ENCODE peak calls at places on chromosomes 4 and X, in eight cellular contexts. One of them, this sample, is unnamed.

GRCh38 chr4:118999919-119000318 is 111.3 kb downstream of the SYNPO2 start:
- DNase-seq in AG08396: no peak
- DNase-seq in M059J: no peak
- DNase-seq in RPMI8226: no peak
- DNase-seq in fibroblast of mammary gland: no peak
- DNase-seq in WERI-Rb-1: no peak
- DNase-seq in nucleus accumbens: no peak
- DNase-seq in HFF-Myc: no peak
- DNase-seq in this sample: no peak

GRCh38 chr4:6235901-6236625 is 33.6 kb upstream of the WFS1 start:
- DNase-seq in fibroblast of mammary gland: no peak
- DNase-seq in AG08396: no peak
- DNase-seq in RPMI8226: no peak
- DNase-seq in M059J: no peak
- DNase-seq in nucleus accumbens: no peak
- DNase-seq in WERI-Rb-1: no peak
- DNase-seq in HFF-Myc: no peak
- DNase-seq in this sample: no peak

GRCh38 chrX:99271641-99272040 is 1138.4 kb downstream of the PCDH19 start:
- DNase-seq in WERI-Rb-1: peak
- DNase-seq in AG08396: no peak
- DNase-seq in HFF-Myc: no peak
- DNase-seq in RPMI8226: no peak
- DNase-seq in nucleus accumbens: no peak
- DNase-seq in M059J: no peak
- DNase-seq in fibroblast of mammary gland: no peak
- DNase-seq in this sample: peak

GRCh38 chrX:106611682-106612402 is at the start of gene RADX:
- DNase-seq in AG08396: peak
- DNase-seq in nucleus accumbens: peak
- DNase-seq in WERI-Rb-1: peak
- DNase-seq in fibroblast of mammary gland: peak
- DNase-seq in M059J: peak
- DNase-seq in RPMI8226: peak
- DNase-seq in HFF-Myc: peak
- DNase-seq in this sample: no peak

GRCh38 chr4:165439981-165440380 is 61.2 kb downstream of the CPE start:
- DNase-seq in RPMI8226: no peak
- DNase-seq in WERI-Rb-1: no peak
- DNase-seq in M059J: no peak
- DNase-seq in fibroblast of mammary gland: no peak
- DNase-seq in nucleus accumbens: no peak
- DNase-seq in AG08396: no peak
- DNase-seq in HFF-Myc: no peak
- DNase-seq in this sample: no peak

GRCh38 chrX:133370719-133371275 is 44.5 kb downstream of the GPC4 start:
- DNase-seq in M059J: peak
- DNase-seq in fibroblast of mammary gland: no peak
- DNase-seq in nucleus accumbens: no peak
- DNase-seq in HFF-Myc: no peak
- DNase-seq in AG08396: no peak
- DNase-seq in RPMI8226: no peak
- DNase-seq in WERI-Rb-1: no peak
- DNase-seq in this sample: no peak

GRCh38 chr4:113368056-113368455 is 318.6 kb downstream of the ANK2 start:
- DNase-seq in HFF-Myc: peak
- DNase-seq in nucleus accumbens: no peak
- DNase-seq in fibroblast of mammary gland: peak
- DNase-seq in RPMI8226: no peak
- DNase-seq in WERI-Rb-1: no peak
- DNase-seq in AG08396: peak
- DNase-seq in M059J: peak
- DNase-seq in this sample: no peak

GRCh38 chrX:19544693-19545305 is 29.5 kb upstream of the MAP3K15 start:
- DNase-seq in fibroblast of mammary gland: peak
- DNase-seq in RPMI8226: peak
- DNase-seq in AG08396: peak
- DNase-seq in M059J: peak
- DNase-seq in WERI-Rb-1: peak
- DNase-seq in nucleus accumbens: peak
- DNase-seq in HFF-Myc: peak
- DNase-seq in this sample: peak

GRCh38 chr4:149914521-149915115 is 99.0 kb upstream of the IQCM start:
- DNase-seq in RPMI8226: peak
- DNase-seq in WERI-Rb-1: peak
- DNase-seq in M059J: peak
- DNase-seq in nucleus accumbens: no peak
- DNase-seq in fibroblast of mammary gland: peak
- DNase-seq in AG08396: peak
- DNase-seq in HFF-Myc: peak
- DNase-seq in this sample: peak

GRCh38 chr4:826508-827208 is 729 bp upstream of the CPLX1 start:
- DNase-seq in fibroblast of mammary gland: no peak
- DNase-seq in WERI-Rb-1: peak
- DNase-seq in M059J: no peak
- DNase-seq in AG08396: no peak
- DNase-seq in nucleus accumbens: no peak
- DNase-seq in RPMI8226: no peak
- DNase-seq in HFF-Myc: no peak
- DNase-seq in this sample: no peak

GRCh38 chrX:84160736-84161135 is 27.3 kb downstream of the RPS6KA6 start:
- DNase-seq in AG08396: no peak
- DNase-seq in HFF-Myc: no peak
- DNase-seq in fibroblast of mammary gland: no peak
- DNase-seq in WERI-Rb-1: no peak
- DNase-seq in M059J: no peak
- DNase-seq in RPMI8226: no peak
- DNase-seq in nucleus accumbens: no peak
- DNase-seq in this sample: no peak

GRCh38 chr4:76055005-76055404 is 19.1 kb upstream of the CXCL11 start:
- DNase-seq in WERI-Rb-1: no peak
- DNase-seq in AG08396: no peak
- DNase-seq in RPMI8226: peak
- DNase-seq in fibroblast of mammary gland: no peak
- DNase-seq in HFF-Myc: no peak
- DNase-seq in nucleus accumbens: no peak
- DNase-seq in M059J: no peak
- DNase-seq in this sample: no peak

GRCh38 chrX:50100188-50100587 is 100.6 kb downstream of the AKAP4 start:
- DNase-seq in HFF-Myc: no peak
- DNase-seq in AG08396: no peak
- DNase-seq in fibroblast of mammary gland: peak
- DNase-seq in WERI-Rb-1: no peak
- DNase-seq in RPMI8226: no peak
- DNase-seq in nucleus accumbens: no peak
- DNase-seq in M059J: no peak
- DNase-seq in this sample: no peak

GRCh38 chr4:48778431-48779094 is 1.5 kb downstream of the FRYL start:
- DNase-seq in fibroblast of mammary gland: peak
- DNase-seq in WERI-Rb-1: no peak
- DNase-seq in HFF-Myc: no peak
- DNase-seq in M059J: peak
- DNase-seq in nucleus accumbens: no peak
- DNase-seq in AG08396: peak
- DNase-seq in RPMI8226: no peak
- DNase-seq in this sample: no peak

GRCh38 chrX:39984191-39984956 is 113.4 kb downstream of the BCOR start:
- DNase-seq in RPMI8226: peak
- DNase-seq in M059J: no peak
- DNase-seq in fibroblast of mammary gland: peak
- DNase-seq in HFF-Myc: no peak
- DNase-seq in AG08396: peak
- DNase-seq in nucleus accumbens: no peak
- DNase-seq in WERI-Rb-1: peak
- DNase-seq in this sample: no peak

GRCh38 chrX:76148753-76149152 is 24.1 kb upstream of the PBDC1 start:
- DNase-seq in fibroblast of mammary gland: peak
- DNase-seq in M059J: peak
- DNase-seq in nucleus accumbens: no peak
- DNase-seq in AG08396: no peak
- DNase-seq in RPMI8226: peak
- DNase-seq in HFF-Myc: no peak
- DNase-seq in WERI-Rb-1: peak
- DNase-seq in this sample: peak

GRCh38 chr4:188971125-188971524 is 831.9 kb downstream of the TRIML1 start:
- DNase-seq in RPMI8226: peak
- DNase-seq in AG08396: no peak
- DNase-seq in fibroblast of mammary gland: peak
- DNase-seq in WERI-Rb-1: no peak
- DNase-seq in nucleus accumbens: no peak
- DNase-seq in HFF-Myc: no peak
- DNase-seq in M059J: peak
- DNase-seq in this sample: no peak

GRCh38 chr4:76087007-76087769 is 12.7 kb downstream of the ART3 start:
- DNase-seq in RPMI8226: peak
- DNase-seq in M059J: peak
- DNase-seq in nucleus accumbens: peak
- DNase-seq in HFF-Myc: peak
- DNase-seq in fibroblast of mammary gland: peak
- DNase-seq in WERI-Rb-1: peak
- DNase-seq in AG08396: peak
- DNase-seq in this sample: peak

GRCh38 chr4:27398911-27399310 is 538.3 kb downstream of the STIM2 start:
- DNase-seq in fibroblast of mammary gland: peak
- DNase-seq in WERI-Rb-1: no peak
- DNase-seq in M059J: no peak
- DNase-seq in RPMI8226: no peak
- DNase-seq in AG08396: no peak
- DNase-seq in HFF-Myc: no peak
- DNase-seq in nucleus accumbens: no peak
- DNase-seq in this sample: no peak

GRCh38 chr4:3043272-3044020 is 30.9 kb downstream of the HTT-AS start:
- DNase-seq in HFF-Myc: no peak
- DNase-seq in fibroblast of mammary gland: no peak
- DNase-seq in WERI-Rb-1: no peak
- DNase-seq in nucleus accumbens: no peak
- DNase-seq in RPMI8226: no peak
- DNase-seq in M059J: no peak
- DNase-seq in AG08396: no peak
- DNase-seq in this sample: no peak

GRCh38 chrX:155070038-155070437 is 898 bp downstream of the CMC4 start:
- DNase-seq in nucleus accumbens: no peak
- DNase-seq in fibroblast of mammary gland: peak
- DNase-seq in RPMI8226: peak
- DNase-seq in M059J: peak
- DNase-seq in AG08396: no peak
- DNase-seq in HFF-Myc: no peak
- DNase-seq in WERI-Rb-1: no peak
- DNase-seq in this sample: peak

GRCh38 chr4:119517361-119518229 is 111.0 kb downstream of the PDE5A start:
- DNase-seq in M059J: peak
- DNase-seq in RPMI8226: no peak
- DNase-seq in HFF-Myc: no peak
- DNase-seq in nucleus accumbens: no peak
- DNase-seq in WERI-Rb-1: no peak
- DNase-seq in fibroblast of mammary gland: peak
- DNase-seq in AG08396: peak
- DNase-seq in this sample: no peak

GRCh38 chrX:317424-318067 is 1.1 kb downstream of the GTPBP6 start:
- DNase-seq in RPMI8226: no peak
- DNase-seq in AG08396: peak
- DNase-seq in nucleus accumbens: no peak
- DNase-seq in HFF-Myc: no peak
- DNase-seq in WERI-Rb-1: no peak
- DNase-seq in M059J: no peak
- DNase-seq in fibroblast of mammary gland: no peak
- DNase-seq in this sample: no peak

GRCh38 chr4:2818351-2818939 is 25.2 kb upstream of the ADD1 start:
- DNase-seq in RPMI8226: no peak
- DNase-seq in nucleus accumbens: no peak
- DNase-seq in M059J: no peak
- DNase-seq in HFF-Myc: no peak
- DNase-seq in fibroblast of mammary gland: no peak
- DNase-seq in WERI-Rb-1: peak
- DNase-seq in AG08396: peak
- DNase-seq in this sample: no peak

GRCh38 chr4:105715692-105716278 is 7.2 kb downstream of the GSTCD start:
- DNase-seq in fibroblast of mammary gland: peak
- DNase-seq in M059J: peak
- DNase-seq in AG08396: peak
- DNase-seq in WERI-Rb-1: no peak
- DNase-seq in HFF-Myc: no peak
- DNase-seq in nucleus accumbens: no peak
- DNase-seq in RPMI8226: peak
- DNase-seq in this sample: no peak

GRCh38 chr4:172996571-172997216 is 171.9 kb upstream of the GALNT7 start:
- DNase-seq in fibroblast of mammary gland: peak
- DNase-seq in RPMI8226: no peak
- DNase-seq in WERI-Rb-1: no peak
- DNase-seq in HFF-Myc: no peak
- DNase-seq in AG08396: peak
- DNase-seq in M059J: peak
- DNase-seq in nucleus accumbens: no peak
- DNase-seq in this sample: no peak

GRCh38 chr4:8606476-8606875 is 13.9 kb downstream of the CPZ start:
- DNase-seq in RPMI8226: no peak
- DNase-seq in HFF-Myc: no peak
- DNase-seq in nucleus accumbens: no peak
- DNase-seq in AG08396: no peak
- DNase-seq in M059J: no peak
- DNase-seq in WERI-Rb-1: no peak
- DNase-seq in fibroblast of mammary gland: no peak
- DNase-seq in this sample: no peak

GRCh38 chrX:37509349-37509748 is 62.1 kb upstream of the LANCL3 start:
- DNase-seq in fibroblast of mammary gland: peak
- DNase-seq in M059J: peak
- DNase-seq in WERI-Rb-1: no peak
- DNase-seq in nucleus accumbens: no peak
- DNase-seq in AG08396: no peak
- DNase-seq in RPMI8226: peak
- DNase-seq in HFF-Myc: no peak
- DNase-seq in this sample: peak

GRCh38 chr4:87150498-87151261 is 69.7 kb downstream of the KLHL8 start:
- DNase-seq in HFF-Myc: peak
- DNase-seq in M059J: peak
- DNase-seq in nucleus accumbens: peak
- DNase-seq in fibroblast of mammary gland: peak
- DNase-seq in RPMI8226: peak
- DNase-seq in AG08396: peak
- DNase-seq in WERI-Rb-1: peak
- DNase-seq in this sample: peak